ENCODE peak calls at places on chromosomes 4 and X, in six cellular contexts. F, H, N, O, M and B are unnamed samples.

GRCh38 chr4:88585908-88586307 is 6.4 kb upstream of the HERC3 start:
- DNase-seq in M (no peak), H (no peak), O (no peak), F (no peak), N (no peak), B (no peak)

GRCh38 chr4:156718226-156718625 is 253.4 kb downstream of the PDGFC start:
- DNase-seq in M (no peak), O (no peak), H (no peak), F (peak; percentile 25), N (no peak), B (no peak)

GRCh38 chr4:26953361-26953760 is 92.7 kb downstream of the STIM2 start:
- DNase-seq in F (peak; percentile 30), O (no peak), N (no peak), M (no peak), H (no peak), B (no peak)

GRCh38 chr4:166003811-166004210 is 130.8 kb downstream of the TLL1 start:
- DNase-seq in O (no peak), F (peak; percentile 8), M (no peak), H (no peak), N (no peak), B (no peak)

GRCh38 chr4:45033676-45034410 is 307.5 kb upstream of the GNPDA2 start:
- DNase-seq in H (no peak), N (no peak), F (no peak), M (no peak), O (no peak), B (no peak)

GRCh38 chrX:40581333-40581910 is 652 bp downstream of the ATP6AP2 start:
- DNase-seq in O (no peak), H (peak; percentile 11), M (no peak), N (no peak), F (peak; percentile 4), B (no peak)

GRCh38 chr4:67871867-67872266 is 11.9 kb downstream of the TMPRSS11D start:
- DNase-seq in F (peak; percentile 44), H (peak; percentile 49), O (no peak), N (no peak), M (no peak), B (peak; percentile 26)

GRCh38 chrX:154358829-154359228 is 15.6 kb downstream of the FLNA start:
- DNase-seq in M (no peak), F (no peak), N (no peak), O (no peak), H (no peak), B (no peak)

GRCh38 chrX:154372612-154373022 is 1.8 kb downstream of the FLNA start:
- DNase-seq in H (no peak), N (no peak), F (peak; percentile 63), M (no peak), O (no peak), B (no peak)

GRCh38 chr4:72896515-72896914 is 173.0 kb downstream of the COX18 start:
- DNase-seq in F (peak; percentile 92), O (no peak), H (no peak), N (no peak), M (no peak), B (peak; percentile 28)

GRCh38 chrX:16725067-16725466 is 5.7 kb downstream of the SYAP1 start:
- DNase-seq in F (no peak), O (peak; percentile 8), N (no peak), M (no peak), H (no peak), B (no peak)

GRCh38 chr4:32864713-32865351 is 2144.7 kb downstream of the PCDH7 start:
- DNase-seq in O (no peak), F (no peak), H (no peak), N (no peak), M (no peak), B (no peak)

GRCh38 chr4:38424171-38424871 is 239.7 kb upstream of the KLF3 start:
- DNase-seq in N (no peak), H (no peak), O (no peak), F (no peak), M (no peak), B (no peak)

GRCh38 chr4:140755811-140756291 is 334 bp downstream of the TBC1D9 start:
- DNase-seq in M (no peak), O (peak; percentile 74), H (peak; percentile 69), F (peak; percentile 70), N (peak; percentile 89), B (no peak)

GRCh38 chr4:110533940-110534339 is 58.0 kb downstream of the ENPEP start:
- DNase-seq in M (no peak), H (peak; percentile 70), F (peak; percentile 99), O (no peak), N (no peak), B (peak; percentile 95)

GRCh38 chr4:121989715-121990114 is 37.9 kb upstream of the TRPC3 start:
- DNase-seq in M (no peak), O (no peak), F (peak; percentile 51), H (no peak), N (no peak), B (peak; percentile 23)

GRCh38 chr4:150358691-150359090 is 223.3 kb upstream of the MAB21L2 start:
- DNase-seq in N (no peak), H (no peak), F (no peak), M (no peak), O (no peak), B (no peak)

DNA sequence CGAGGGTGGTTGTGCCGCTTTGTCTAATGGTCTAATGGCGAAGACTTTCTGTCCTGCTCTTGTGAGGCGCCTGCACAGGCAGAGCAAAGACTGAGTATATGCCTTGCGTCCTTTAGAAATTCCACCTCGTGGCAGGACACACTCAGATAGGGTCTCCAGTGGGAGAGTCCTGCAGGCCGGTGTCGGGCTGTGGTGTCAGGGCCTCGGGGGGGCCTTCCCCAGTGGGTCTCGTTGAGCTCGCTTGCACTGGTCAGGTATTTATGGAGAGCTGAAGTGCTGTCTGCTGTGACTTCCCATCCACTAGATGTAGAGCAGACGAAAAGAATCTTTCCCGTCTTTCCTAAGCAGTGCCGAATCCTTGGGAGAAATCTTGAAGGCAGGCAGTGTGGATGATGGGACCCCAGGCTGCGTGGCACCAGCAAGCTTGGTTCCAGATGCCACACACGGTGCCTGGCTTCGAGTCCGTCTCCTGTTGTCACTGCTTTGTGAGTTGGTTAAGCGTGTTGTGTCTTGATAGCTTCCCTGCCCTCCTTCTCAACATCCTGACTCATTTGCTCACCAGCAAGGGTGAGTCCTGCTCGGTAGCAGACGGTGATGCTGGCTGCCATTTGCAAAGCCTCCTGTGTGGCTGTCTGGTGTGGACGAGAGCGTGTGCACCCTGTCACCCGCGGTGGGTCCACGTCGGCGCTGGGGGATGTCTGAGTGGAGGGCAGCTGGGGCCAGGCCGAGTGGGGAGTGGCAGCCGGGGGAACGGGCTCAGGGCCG is 20.5 kb downstream of the MAEA start:
- DNase-seq in H (no peak), F (no peak), N (peak; percentile 72), O (no peak), M (no peak), B (no peak)
- H3K4me3 ChIP-seq in H (no peak overlapping the region), F (peak overlapping the region; percentile 65), N (no peak overlapping the region), O (peak overlapping the region; percentile 48), M (peak overlapping the region; percentile 40), B (peak overlapping the region; percentile 38)

DNA sequence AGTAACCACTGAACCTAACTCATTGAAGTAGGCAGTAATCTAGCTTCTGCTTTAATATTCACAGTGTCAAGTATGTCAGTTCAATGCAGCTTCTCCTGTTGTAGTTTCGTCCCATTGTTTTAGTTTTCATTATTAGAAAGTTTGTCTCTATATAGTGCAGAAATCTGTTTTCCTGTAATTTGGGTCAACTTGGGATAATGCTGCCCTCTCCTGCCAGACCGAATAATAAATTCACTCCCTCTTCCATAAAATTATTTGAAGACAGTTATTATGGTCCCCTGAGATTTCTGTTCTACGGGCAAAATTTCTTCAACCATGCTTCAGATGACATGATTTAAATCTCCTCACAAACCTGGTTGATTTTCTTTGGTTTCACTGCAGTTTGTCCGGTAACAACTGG is 4.6 kb upstream of the LUZP4 start:
- DNase-seq in F (no peak), H (no peak), O (no peak), N (no peak), M (no peak), B (no peak)
- TF ChIP-seq CTCF in F (peak; percentile 25), H (no peak), O (peak; percentile 13), N (no peak), M (no peak), B (no peak)

GRCh38 chrX:140123446-140123845 is 158.1 kb upstream of the CXorf66 start:
- DNase-seq in O (no peak), F (peak; percentile 6), H (no peak), N (no peak), M (no peak), B (peak; percentile 2)
- H3K4me3 ChIP-seq in O (no peak overlapping the region), F (no peak overlapping the region), H (no peak overlapping the region), N (no peak overlapping the region), M (no peak overlapping the region), B (no peak overlapping the region)

GRCh38 chr4:175891863-175892262 is 79.8 kb upstream of the GPM6A start:
- DNase-seq in H (peak; percentile 53), N (no peak), F (peak; percentile 39), O (no peak), M (no peak), B (peak; percentile 28)
- TF ChIP-seq CTCF in H (peak; percentile 37), N (no peak), F (peak; percentile 34), O (no peak), M (no peak), B (peak; percentile 30)

DNA sequence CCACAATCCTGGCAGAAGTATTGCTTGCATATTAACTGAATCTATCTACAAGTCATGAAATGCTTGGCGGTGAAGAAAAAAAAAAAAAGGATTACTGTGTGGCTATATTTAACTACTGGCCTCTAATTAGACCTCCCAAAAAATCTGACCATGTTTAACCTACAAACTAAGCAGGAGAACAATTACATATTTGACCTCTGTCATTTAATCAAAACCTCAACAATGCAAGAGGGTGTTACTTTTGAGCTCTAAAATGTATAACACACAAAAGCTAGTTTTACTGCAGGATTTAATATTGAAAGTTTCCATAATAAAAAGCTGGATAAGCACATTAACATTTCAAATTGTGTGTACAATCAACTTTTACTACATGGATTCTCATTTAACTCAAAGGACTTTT is 1.5 kb downstream of the ITM2A start:
- DNase-seq in F (no peak), N (no peak), H (no peak), O (no peak), M (no peak), B (no peak)
- H3K4me3 ChIP-seq in F (no peak overlapping the region), N (no peak overlapping the region), H (peak overlapping the region; percentile 75), O (no peak overlapping the region), M (peak overlapping the region; percentile 48), B (no peak overlapping the region)